ENCODE peak calls at places on chromosomes 16 and 17, in four cellular contexts. S, H, J and X are unnamed samples.
A peak's percentile ranks its signal among the peaks of the same experiment; 100 is the strongest.

GRCh38 chr17:20267459-20267842 is 199.9 kb downstream of the LGALS9B start:
- DNase-seq in H (no peak), J (no peak), S (peak; percentile 73), X (no peak)

GRCh38 chr17:74840989-74841666 is 18.6 kb downstream of the GRIN2C start:
- DNase-seq in J (no peak), H (no peak), S (no peak), X (no peak)

GRCh38 chr16:89489731-89490385 is 503 bp downstream of the ANKRD11 start:
- DNase-seq in S (no peak), H (no peak), J (no peak), X (no peak)

GRCh38 chr17:73901661-73902415 is 257.6 kb upstream of the SDK2 start:
- DNase-seq in S (no peak), J (no peak), H (peak; percentile 65), X (peak; percentile 12)

GRCh38 chr17:12553625-12554024 is 112.1 kb upstream of the MYOCD start:
- DNase-seq in J (no peak), S (no peak), H (no peak), X (no peak)

GRCh38 chr17:40596261-40596919 is 31.1 kb upstream of the CCR7 start:
- DNase-seq in H (no peak), S (no peak), J (no peak), X (no peak)

GRCh38 chr16:83433201-83433600 is 374.6 kb upstream of the HSBP1 start:
- DNase-seq in H (no peak), J (no peak), S (no peak), X (no peak)

GRCh38 chr16:78543066-78543465 is 443.6 kb downstream of the WWOX start:
- DNase-seq in J (no peak), S (no peak), H (no peak), X (no peak)

GRCh38 chr17:74354123-74354522 is 7.5 kb downstream of the BTBD17 start:
- DNase-seq in S (peak; percentile 31), J (peak; percentile 68), H (peak; percentile 34), X (peak; percentile 88)

GRCh38 chr17:9612016-9612415 is 33.3 kb upstream of the USP43 start:
- DNase-seq in H (no peak), S (no peak), J (no peak), X (no peak)

GRCh38 chr16:707062-707538 is 1.5 kb upstream of the FBXL16 start:
- DNase-seq in J (no peak), S (no peak), H (no peak), X (no peak)

GRCh38 chr16:86732621-86733297 is 154.4 kb downstream of the FOXL1 start:
- DNase-seq in H (no peak), J (no peak), S (no peak), X (no peak)

GRCh38 chr17:13154403-13154802 is 136.6 kb upstream of the ELAC2 start:
- DNase-seq in J (no peak), S (no peak), H (no peak), X (no peak)

DNA sequence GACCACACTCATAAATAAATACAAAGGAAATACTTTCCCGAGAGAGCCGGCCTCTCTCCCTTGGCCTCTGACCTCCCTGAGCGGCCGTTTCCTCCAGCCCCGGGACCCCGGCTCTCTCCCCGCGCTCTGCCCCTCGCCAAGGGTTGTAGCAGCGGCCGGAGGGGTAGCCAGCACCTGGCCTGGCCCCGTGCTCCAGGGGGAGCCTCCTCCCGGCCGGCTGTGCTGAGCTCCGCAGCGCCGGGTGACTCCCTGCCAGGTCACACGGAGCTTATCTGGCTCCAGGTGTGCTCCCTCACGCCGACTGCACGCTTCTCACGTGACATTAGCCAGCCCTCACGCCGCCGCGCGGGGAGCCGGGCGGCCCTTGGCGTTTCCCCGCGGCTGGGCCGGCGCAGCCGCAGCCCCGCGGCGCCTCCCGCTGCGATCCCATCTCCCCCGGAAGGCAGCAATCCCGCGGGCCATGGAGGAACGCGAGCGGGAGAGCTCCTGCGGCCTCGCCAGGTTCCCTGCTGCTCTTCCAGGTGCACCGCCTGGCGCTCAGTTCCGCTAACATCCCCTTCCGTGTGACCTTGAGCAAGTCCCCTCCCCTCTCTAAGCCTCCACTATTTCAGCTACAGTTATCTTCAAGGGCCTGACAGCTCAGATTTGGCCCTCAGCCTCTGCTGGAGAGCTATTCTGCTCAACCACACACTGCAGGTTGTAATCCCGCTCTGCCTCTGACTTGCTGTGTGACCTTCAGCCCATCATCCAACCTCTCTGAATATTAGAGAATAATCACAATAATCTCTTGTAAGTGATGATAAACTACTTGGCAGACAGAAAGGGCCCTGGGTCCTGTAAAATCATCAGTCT is 3.5 kb downstream of the MYO18A start:
- DNase-seq in H (peak; percentile 92), J (peak; percentile 78), S (peak; percentile 88), X (peak; percentile 86)
- TF ChIP-seq CTCF in H (no peak), J (peak; percentile 4), S (no peak), X (no peak)

DNA sequence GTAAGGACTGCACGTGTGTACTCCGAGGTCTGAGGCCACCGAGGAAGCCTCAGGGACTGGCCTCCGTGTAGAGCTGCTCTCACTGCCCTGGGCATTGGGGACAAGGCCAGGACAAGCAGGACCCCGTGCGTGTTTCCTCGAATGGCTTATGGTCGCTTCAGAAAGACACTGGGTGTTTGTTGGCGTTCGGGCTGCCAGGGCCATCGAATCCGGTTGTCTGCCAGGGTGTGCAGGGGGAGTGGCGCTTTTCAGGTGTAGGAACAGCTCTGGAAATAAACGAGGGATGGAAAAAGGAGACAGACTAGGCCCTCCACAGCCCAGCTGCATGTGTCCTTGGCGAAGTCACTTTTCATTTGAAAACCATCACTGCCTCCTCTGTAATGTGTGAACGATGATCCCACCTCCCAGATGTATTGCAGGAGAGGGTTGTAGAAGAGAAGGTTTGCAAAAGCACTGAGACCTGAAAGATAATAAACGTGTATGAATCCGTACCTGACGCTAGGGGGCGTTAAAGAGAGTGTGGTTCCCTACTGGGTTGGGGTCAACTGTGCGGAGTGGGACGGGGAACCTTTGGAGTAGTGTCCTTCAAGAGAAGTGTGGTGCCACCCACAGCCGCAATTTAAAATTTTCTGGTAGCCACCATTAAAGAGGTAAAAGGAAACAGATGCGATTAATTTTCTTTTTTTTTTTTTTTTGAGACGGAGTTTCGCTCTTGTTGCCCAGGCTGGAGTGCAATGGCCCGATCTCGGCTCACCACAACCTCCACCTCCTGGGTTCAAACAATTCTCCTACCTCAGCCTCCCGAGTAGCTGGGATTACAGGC is 2.1 kb upstream of the ZSCAN10 start:
- DNase-seq in J (no peak), H (no peak), S (peak; percentile 46), X (peak; percentile 65)
- TF ChIP-seq CTCF in J (peak; percentile 69), H (no peak), S (peak; percentile 69), X (peak; percentile 61)

DNA sequence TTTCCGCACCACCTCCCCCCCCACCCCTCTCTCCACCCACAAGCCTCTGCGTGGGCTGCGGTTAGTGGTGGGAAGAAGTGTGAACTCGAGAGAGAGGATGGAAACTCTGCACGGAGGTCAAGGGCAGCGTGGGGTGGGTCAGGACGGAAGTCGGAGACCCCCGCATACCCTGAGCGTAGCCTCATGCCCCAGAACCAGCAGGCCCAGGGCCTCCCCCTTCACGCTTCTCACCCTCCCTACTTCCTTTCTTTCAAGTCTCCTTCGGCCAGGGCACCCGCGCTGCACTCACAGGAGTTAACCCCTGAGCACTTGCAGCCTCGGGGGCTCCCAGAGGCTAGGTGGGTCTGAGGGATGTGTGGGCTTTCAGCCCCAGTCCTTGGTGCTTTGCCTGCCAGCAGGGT is 9.2 kb downstream of the TBKBP1 start:
- DNase-seq in S (no peak), J (peak; percentile 48), H (no peak), X (peak; percentile 58)
- TF ChIP-seq CTCF in S (no peak), J (no peak), H (no peak), X (no peak)

DNA sequence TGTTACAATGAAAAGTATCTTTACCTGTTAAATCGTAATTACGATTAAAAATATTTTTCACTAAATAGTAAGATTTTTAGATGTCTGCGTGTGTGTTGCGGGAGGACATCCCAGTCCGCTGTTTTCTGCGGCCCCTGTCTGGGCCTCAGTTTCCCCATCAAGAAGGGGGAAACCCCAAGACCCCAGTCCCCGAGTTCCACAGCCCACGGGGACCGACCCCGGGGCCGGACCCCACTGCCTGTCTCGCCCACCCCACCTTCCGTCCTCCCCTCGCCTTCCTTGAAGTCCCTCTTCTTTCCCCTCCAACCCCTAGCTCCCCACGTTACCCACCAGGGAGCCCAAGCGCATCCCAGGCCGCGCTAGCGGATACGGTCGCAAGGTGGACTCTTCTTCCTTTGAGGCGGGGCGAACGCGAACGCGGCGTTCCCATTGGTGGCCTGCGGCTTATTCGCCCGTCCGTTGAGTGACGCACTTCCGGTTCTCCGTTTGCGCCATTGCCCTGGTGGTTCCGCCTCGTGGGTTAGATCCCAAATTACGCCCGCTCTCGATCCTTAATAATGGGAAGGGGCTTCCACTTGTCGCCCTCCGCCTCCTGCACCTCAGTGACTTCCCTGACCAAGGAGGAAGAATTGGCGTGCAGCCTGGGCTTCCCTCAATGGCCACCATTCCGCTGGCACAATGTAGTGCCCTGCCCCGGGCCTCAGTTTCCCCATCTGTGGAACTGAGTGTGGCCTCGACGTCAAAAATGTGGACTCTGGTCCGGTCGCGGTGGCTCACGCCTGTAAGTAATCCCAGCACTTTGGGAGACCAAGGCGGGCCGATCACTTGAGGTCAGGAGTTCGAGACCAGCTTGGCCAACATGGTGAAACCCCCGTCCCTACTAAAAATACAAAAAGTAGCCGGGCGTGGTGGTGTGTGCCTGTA is at the start of gene NSMCE1:
- DNase-seq in H (peak; percentile 99), S (peak; percentile 95), J (peak; percentile 96), X (peak; percentile 91)
- TF ChIP-seq CTCF in H (no peak), S (no peak), J (peak; percentile 13), X (peak; percentile 11)